ENCODE peak calls at places on chromosomes 16 and 17, in four cellular contexts. One of them, this sample, is unnamed.

GRCh38 chr16:57781741-57782606 is 20.3 kb downstream of the KIFC3 start:
- DNase-seq in A172: peak; percentile 60
- DNase-seq in stimulated activated CD8-positive, alpha-beta memory T cell treated with anti-CD3 and anti-CD28 coated beads, Interleukin-2, amount 100 ng/mL, for 1 hour: no peak
- DNase-seq in activated T-helper 1 cell treated with Interleukin-2 at 50 U/mL for 16 hours: no peak
- DNase-seq in this sample: no peak

GRCh38 chr17:55845385-55845784 is 94.5 kb downstream of the PCTP start:
- DNase-seq in A172: no peak
- DNase-seq in activated T-helper 1 cell treated with Interleukin-2 at 50 U/mL for 16 hours: no peak
- DNase-seq in stimulated activated CD8-positive, alpha-beta memory T cell treated with anti-CD3 and anti-CD28 coated beads, Interleukin-2, amount 100 ng/mL, for 1 hour: no peak
- DNase-seq in this sample: peak; percentile 26

GRCh38 chr17:416293-417206 is 63.9 kb upstream of the RPH3AL start:
- DNase-seq in stimulated activated CD8-positive, alpha-beta memory T cell treated with anti-CD3 and anti-CD28 coated beads, Interleukin-2, amount 100 ng/mL, for 1 hour: no peak
- DNase-seq in activated T-helper 1 cell treated with Interleukin-2 at 50 U/mL for 16 hours: no peak
- DNase-seq in A172: no peak
- DNase-seq in this sample: no peak

GRCh38 chr17:46878055-46878454 is 26.7 kb downstream of the WNT9B start:
- DNase-seq in A172: no peak
- DNase-seq in stimulated activated CD8-positive, alpha-beta memory T cell treated with anti-CD3 and anti-CD28 coated beads, Interleukin-2, amount 100 ng/mL, for 1 hour: no peak
- DNase-seq in activated T-helper 1 cell treated with Interleukin-2 at 50 U/mL for 16 hours: no peak
- DNase-seq in this sample: no peak

GRCh38 chr16:66188786-66189725 is 177.4 kb upstream of the CDH5 start:
- DNase-seq in stimulated activated CD8-positive, alpha-beta memory T cell treated with anti-CD3 and anti-CD28 coated beads, Interleukin-2, amount 100 ng/mL, for 1 hour: no peak
- DNase-seq in A172: no peak
- DNase-seq in activated T-helper 1 cell treated with Interleukin-2 at 50 U/mL for 16 hours: no peak
- DNase-seq in this sample: no peak

GRCh38 chr17:54891176-54891821 is 9.4 kb upstream of the TOM1L1 start:
- DNase-seq in A172: peak; percentile 76
- DNase-seq in stimulated activated CD8-positive, alpha-beta memory T cell treated with anti-CD3 and anti-CD28 coated beads, Interleukin-2, amount 100 ng/mL, for 1 hour: no peak
- DNase-seq in activated T-helper 1 cell treated with Interleukin-2 at 50 U/mL for 16 hours: no peak
- DNase-seq in this sample: peak; percentile 37

GRCh38 chr16:84115919-84116719 is 623 bp downstream of the MBTPS1 start:
- DNase-seq in A172: peak; percentile 28
- DNase-seq in activated T-helper 1 cell treated with Interleukin-2 at 50 U/mL for 16 hours: peak; percentile 33
- DNase-seq in stimulated activated CD8-positive, alpha-beta memory T cell treated with anti-CD3 and anti-CD28 coated beads, Interleukin-2, amount 100 ng/mL, for 1 hour: peak; percentile 14
- DNase-seq in this sample: peak; percentile 52

GRCh38 chr17:79294459-79295071 is 219.9 kb downstream of the ENGASE start:
- DNase-seq in stimulated activated CD8-positive, alpha-beta memory T cell treated with anti-CD3 and anti-CD28 coated beads, Interleukin-2, amount 100 ng/mL, for 1 hour: peak; percentile 23
- DNase-seq in A172: peak; percentile 67
- DNase-seq in activated T-helper 1 cell treated with Interleukin-2 at 50 U/mL for 16 hours: peak; percentile 3
- DNase-seq in this sample: peak; percentile 56

GRCh38 chr16:64951681-64952080 is 170.2 kb downstream of the CDH11 start:
- DNase-seq in stimulated activated CD8-positive, alpha-beta memory T cell treated with anti-CD3 and anti-CD28 coated beads, Interleukin-2, amount 100 ng/mL, for 1 hour: no peak
- DNase-seq in activated T-helper 1 cell treated with Interleukin-2 at 50 U/mL for 16 hours: no peak
- DNase-seq in A172: peak; percentile 28
- DNase-seq in this sample: no peak